ENCODE peak calls at places on chromosomes 16 and 17, in four cellular contexts. One of them, this sample, is unnamed.

GRCh38 chr17:4968916-4969550 is 1.4 kb upstream of the SPAG7 start:
- DNase-seq in T-helper 2 cell: no peak
- DNase-seq in spleen: no peak
- DNase-seq in PC-3: peak; percentile 31
- DNase-seq in this sample: no peak

GRCh38 chr17:7063518-7064094 is 16.4 kb downstream of the CLEC10A start:
- DNase-seq in PC-3: no peak
- DNase-seq in spleen: no peak
- DNase-seq in T-helper 2 cell: no peak
- DNase-seq in this sample: no peak

GRCh38 chr17:40516581-40517285 is 15.3 kb upstream of the TNS4 start:
- DNase-seq in spleen: peak; percentile 79
- DNase-seq in PC-3: peak; percentile 93
- DNase-seq in T-helper 2 cell: peak; percentile 52
- DNase-seq in this sample: no peak

GRCh38 chr16:86565644-86566511 is 751 bp upstream of the FOXC2 start:
- DNase-seq in PC-3: no peak
- DNase-seq in T-helper 2 cell: no peak
- DNase-seq in spleen: peak; percentile 68
- DNase-seq in this sample: no peak

GRCh38 chr17:50911890-50912289 is 45.7 kb upstream of the TOB1 start:
- DNase-seq in T-helper 2 cell: no peak
- DNase-seq in PC-3: no peak
- DNase-seq in spleen: no peak
- DNase-seq in this sample: no peak

GRCh38 chr16:49491736-49492089 is 118.1 kb downstream of the C16orf78 start:
- DNase-seq in spleen: peak; percentile 83
- DNase-seq in PC-3: peak; percentile 20
- DNase-seq in T-helper 2 cell: no peak
- DNase-seq in this sample: peak; percentile 36

GRCh38 chr17:75535119-75535537 is 9.6 kb downstream of the LLGL2 start:
- DNase-seq in PC-3: no peak
- DNase-seq in T-helper 2 cell: peak; percentile 24
- DNase-seq in spleen: peak; percentile 88
- DNase-seq in this sample: no peak

GRCh38 chr16:64545769-64546168 is 576.1 kb downstream of the CDH11 start:
- DNase-seq in T-helper 2 cell: no peak
- DNase-seq in spleen: no peak
- DNase-seq in PC-3: peak; percentile 53
- DNase-seq in this sample: no peak

GRCh38 chr17:17919169-17920107 is 52.8 kb downstream of the TOM1L2 start:
- DNase-seq in spleen: peak; percentile 82
- DNase-seq in PC-3: peak; percentile 90
- DNase-seq in T-helper 2 cell: peak; percentile 46
- DNase-seq in this sample: peak; percentile 77

GRCh38 chr16:860891-861290 is 60.4 kb upstream of the GNG13 start:
- DNase-seq in PC-3: no peak
- DNase-seq in T-helper 2 cell: no peak
- DNase-seq in spleen: peak; percentile 30
- DNase-seq in this sample: no peak

GRCh38 chr16:86763819-86764218 is 185.5 kb downstream of the FOXL1 start:
- DNase-seq in spleen: peak; percentile 31
- DNase-seq in T-helper 2 cell: no peak
- DNase-seq in PC-3: no peak
- DNase-seq in this sample: no peak

GRCh38 chr17:62652251-62653001 is 25.0 kb downstream of the MRC2 start:
- DNase-seq in PC-3: peak; percentile 78
- DNase-seq in T-helper 2 cell: no peak
- DNase-seq in spleen: peak; percentile 83
- DNase-seq in this sample: peak; percentile 38

GRCh38 chr17:36149296-36149820 is 27.1 kb downstream of the TBC1D3B start:
- DNase-seq in T-helper 2 cell: no peak
- DNase-seq in spleen: no peak
- DNase-seq in PC-3: no peak
- DNase-seq in this sample: peak; percentile 3

GRCh38 chr16:17499223-17499902 is 28.6 kb upstream of the XYLT1 start:
- DNase-seq in PC-3: no peak
- DNase-seq in T-helper 2 cell: no peak
- DNase-seq in spleen: no peak
- DNase-seq in this sample: no peak

GRCh38 chr17:56203430-56203829 is 50.2 kb downstream of the ANKFN1 start:
- DNase-seq in T-helper 2 cell: no peak
- DNase-seq in PC-3: peak; percentile 28
- DNase-seq in spleen: no peak
- DNase-seq in this sample: no peak

GRCh38 chr17:65925606-65926307 is 266.2 kb downstream of the CEP112 start:
- DNase-seq in spleen: no peak
- DNase-seq in T-helper 2 cell: no peak
- DNase-seq in PC-3: peak; percentile 89
- DNase-seq in this sample: no peak

GRCh38 chr16:89983550-89983949 is 35.0 kb downstream of the DEF8 start:
- DNase-seq in PC-3: no peak
- DNase-seq in T-helper 2 cell: no peak
- DNase-seq in spleen: no peak
- DNase-seq in this sample: no peak

GRCh38 chr17:78993981-78994671 is 14.4 kb upstream of the LGALS3BP start:
- DNase-seq in T-helper 2 cell: no peak
- DNase-seq in spleen: no peak
- DNase-seq in PC-3: no peak
- DNase-seq in this sample: no peak

GRCh38 chr16:14337303-14338191 is 266.4 kb downstream of the MRTFB start:
- DNase-seq in spleen: no peak
- DNase-seq in T-helper 2 cell: no peak
- DNase-seq in PC-3: no peak
- DNase-seq in this sample: no peak

GRCh38 chr16:2973605-2974318 is 4.6 kb downstream of the PAQR4 start:
- DNase-seq in PC-3: no peak
- DNase-seq in spleen: no peak
- DNase-seq in T-helper 2 cell: no peak
- DNase-seq in this sample: no peak

GRCh38 chr17:39485555-39485954 is 24.3 kb downstream of the CDK12 start:
- DNase-seq in PC-3: peak; percentile 75
- DNase-seq in T-helper 2 cell: no peak
- DNase-seq in spleen: no peak
- DNase-seq in this sample: no peak

GRCh38 chr16:51245306-51245705 is 94.2 kb upstream of the SALL1 start:
- DNase-seq in PC-3: no peak
- DNase-seq in T-helper 2 cell: no peak
- DNase-seq in spleen: no peak
- DNase-seq in this sample: no peak

GRCh38 chr16:2278272-2278608 is 10.3 kb upstream of the RNPS1 start:
- DNase-seq in T-helper 2 cell: no peak
- DNase-seq in spleen: no peak
- DNase-seq in PC-3: no peak
- DNase-seq in this sample: no peak

GRCh38 chr17:41301916-41302901 is at the start of gene KRTAP29-1:
- DNase-seq in spleen: no peak
- DNase-seq in T-helper 2 cell: no peak
- DNase-seq in PC-3: no peak
- DNase-seq in this sample: no peak

GRCh38 chr16:54409982-54410381 is 123.4 kb upstream of the IRX3 start:
- DNase-seq in T-helper 2 cell: no peak
- DNase-seq in spleen: no peak
- DNase-seq in PC-3: no peak
- DNase-seq in this sample: no peak